ENCODE peak calls at places on chromosomes 12 and 14, in eight cellular contexts. U, G, P, F, O, A, I and V are unnamed samples.

GRCh38 chr12:93776581-93777018 is 99.4 kb downstream of the CRADD start:
- DNase-seq in U (no peak), G (no peak), P (peak), F (peak), O (no peak), A (no peak), I (no peak), V (no peak)

GRCh38 chr12:115920395-115921183 is 356.9 kb downstream of the MED13L start:
- DNase-seq in U (no peak), G (no peak), P (peak), F (no peak), O (no peak), A (no peak), I (no peak), V (no peak)

GRCh38 chr12:57868870-57869609 is 22.5 kb upstream of the CTDSP2 start:
- DNase-seq in U (peak), G (peak), P (no peak), F (no peak), O (no peak), A (no peak), I (no peak), V (no peak)

GRCh38 chr14:39060818-39061437 is 42.1 kb downstream of the SEC23A start:
- DNase-seq in U (no peak), G (no peak), P (no peak), F (no peak), O (no peak), A (no peak), I (no peak), V (no peak)

GRCh38 chr14:24734917-24735500 is 101.0 kb upstream of the GZMB start:
- DNase-seq in U (no peak), G (no peak), P (peak), F (peak), O (no peak), A (peak), I (peak), V (peak)

GRCh38 chr14:34078117-34078743 is 127.4 kb upstream of the EGLN3 start:
- DNase-seq in U (no peak), G (no peak), P (no peak), F (peak), O (no peak), A (peak), I (no peak), V (no peak)

GRCh38 chr14:61517861-61518802 is 177.2 kb upstream of the HIF1A start:
- DNase-seq in U (no peak), G (no peak), P (no peak), F (no peak), O (peak), A (no peak), I (no peak), V (peak)

GRCh38 chr12:121494093-121494787 is 86.6 kb downstream of the KDM2B start:
- DNase-seq in U (peak), G (no peak), P (peak), F (no peak), O (no peak), A (peak), I (peak), V (peak)

GRCh38 chr14:21087294-21088091 is 11.0 kb downstream of the ZNF219 start:
- DNase-seq in U (peak), G (no peak), P (peak), F (peak), O (no peak), A (no peak), I (peak), V (peak)

GRCh38 chr12:121858662-121859572 is at the start of gene HPD:
- DNase-seq in U (no peak), G (peak), P (peak), F (peak), O (peak), A (no peak), I (no peak), V (peak)

GRCh38 chr12:20807192-20808080 is 3.1 kb upstream of the SLCO1B3 start:
- DNase-seq in U (peak), G (no peak), P (no peak), F (no peak), O (no peak), A (no peak), I (no peak), V (no peak)

GRCh38 chr12:80946591-80946990 is 8.9 kb upstream of the LIN7A start:
- DNase-seq in U (no peak), G (no peak), P (peak), F (peak), O (no peak), A (no peak), I (no peak), V (no peak)

GRCh38 chr12:50536831-50537537 is 32.2 kb downstream of the DIP2B start:
- DNase-seq in U (no peak), G (no peak), P (no peak), F (no peak), O (no peak), A (no peak), I (no peak), V (no peak)
- H3K27ac ChIP-seq in U (no peak), G (no peak), P (no peak), F (no peak), O (no peak), A (peak), I (no peak), V (no peak)

DNA sequence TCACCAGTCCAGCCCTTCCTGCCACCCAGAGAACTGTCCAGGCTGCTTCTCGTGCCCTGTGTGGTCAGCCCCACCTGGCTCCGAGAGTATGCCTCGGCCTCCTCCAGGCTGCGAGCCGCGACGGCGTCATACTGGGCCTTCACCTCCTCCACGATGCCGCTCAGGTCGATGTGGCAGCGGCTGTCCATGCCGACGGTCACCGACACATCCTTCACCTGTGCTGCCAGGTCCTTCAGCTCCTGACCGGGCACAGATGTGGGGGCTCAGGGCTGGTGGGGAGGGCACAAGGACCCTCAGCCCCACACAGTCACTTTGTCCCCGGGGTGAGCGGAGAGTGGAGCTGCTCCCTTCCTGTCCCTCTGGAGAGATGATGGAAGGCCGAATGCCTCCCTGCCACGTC is 18.3 kb downstream of the KRT80 start:
- DNase-seq in U (peak), G (no peak), P (no peak), F (no peak), O (no peak), A (no peak), I (no peak), V (no peak)
- H3K27ac ChIP-seq in U (no peak), G (no peak), P (no peak), F (no peak), O (no peak), A (no peak), I (no peak), V (no peak)

GRCh38 chr12:6376965-6377666 is 1.8 kb upstream of the SCNN1A start:
- DNase-seq in U (no peak), G (peak), P (no peak), F (no peak), O (no peak), A (no peak), I (peak), V (peak)
- H3K27ac ChIP-seq in U (peak), G (peak), P (peak), F (no peak), O (no peak), A (no peak), I (no peak), V (peak)

GRCh38 chr14:104677506-104678332 is 11.7 kb upstream of the INF2 start:
- DNase-seq in U (peak), G (peak), P (peak), F (peak), O (peak), A (peak), I (peak), V (peak)

GRCh38 chr14:104678346-104678745 is 11.1 kb upstream of the INF2 start:
- DNase-seq in U (peak), G (peak), P (peak), F (no peak), O (no peak), A (peak), I (no peak), V (no peak)

GRCh38 chr14:104676694-104677505 is 12.5 kb upstream of the INF2 start:
- DNase-seq in U (peak), G (peak), P (no peak), F (no peak), O (peak), A (no peak), I (no peak), V (no peak)

GRCh38 chr14:104675447-104675846 is 14.0 kb upstream of the INF2 start:
- DNase-seq in U (no peak), G (no peak), P (no peak), F (no peak), O (no peak), A (no peak), I (no peak), V (no peak)

GRCh38 chr14:104676130-104676693 is 13.2 kb upstream of the INF2 start:
- DNase-seq in U (peak), G (no peak), P (no peak), F (no peak), O (no peak), A (no peak), I (no peak), V (no peak)
- H3K27ac ChIP-seq in U (no peak), G (no peak), P (no peak), F (no peak), O (no peak), A (no peak), I (no peak), V (no peak)

GRCh38 chr12:98646165-98646764 is 1.2 kb downstream of the APAF1 start:
- DNase-seq in U (no peak), G (no peak), P (peak), F (peak), O (no peak), A (peak), I (no peak), V (peak)

GRCh38 chr12:98645572-98646067 is 530 bp downstream of the APAF1 start:
- DNase-seq in U (no peak), G (no peak), P (no peak), F (no peak), O (no peak), A (peak), I (peak), V (peak)

GRCh38 chr12:98644433-98644711 is 216 bp downstream of the IKBIP start:
- DNase-seq in U (no peak), G (no peak), P (no peak), F (no peak), O (no peak), A (no peak), I (no peak), V (no peak)

GRCh38 chr12:98639526-98639925 is 5.1 kb downstream of the IKBIP start:
- DNase-seq in U (no peak), G (no peak), P (no peak), F (no peak), O (no peak), A (no peak), I (no peak), V (no peak)

GRCh38 chr12:98644712-98645571 is at the start of the genes APAF1 and IKBIP:
- DNase-seq in U (peak), G (peak), P (peak), F (peak), O (peak), A (peak), I (peak), V (peak)
- H3K27ac ChIP-seq in U (peak), G (peak), P (peak), F (peak), O (peak), A (peak), I (peak), V (peak)

GRCh38 chr12:8779281-8779680 is 43.1 kb upstream of the A2ML1 start:
- DNase-seq in U (no peak), G (no peak), P (no peak), F (no peak), O (no peak), A (no peak), I (no peak), V (no peak)

GRCh38 chr12:8780389-8780788 is 42.0 kb upstream of the A2ML1 start:
- DNase-seq in U (no peak), G (no peak), P (peak), F (peak), O (no peak), A (peak), I (peak), V (peak)

GRCh38 chr12:8781326-8781725 is 41.1 kb upstream of the A2ML1 start:
- DNase-seq in U (no peak), G (no peak), P (no peak), F (no peak), O (no peak), A (peak), I (no peak), V (no peak)

GRCh38 chr12:8784464-8784863 is 38.0 kb upstream of the A2ML1 start:
- DNase-seq in U (no peak), G (no peak), P (no peak), F (no peak), O (no peak), A (no peak), I (no peak), V (no peak)

GRCh38 chr12:8779862-8780261 is 42.6 kb upstream of the A2ML1 start:
- DNase-seq in U (no peak), G (no peak), P (no peak), F (no peak), O (no peak), A (no peak), I (no peak), V (no peak)
- H3K27ac ChIP-seq in U (no peak), G (peak), P (no peak), F (no peak), O (no peak), A (no peak), I (no peak), V (no peak)

DNA sequence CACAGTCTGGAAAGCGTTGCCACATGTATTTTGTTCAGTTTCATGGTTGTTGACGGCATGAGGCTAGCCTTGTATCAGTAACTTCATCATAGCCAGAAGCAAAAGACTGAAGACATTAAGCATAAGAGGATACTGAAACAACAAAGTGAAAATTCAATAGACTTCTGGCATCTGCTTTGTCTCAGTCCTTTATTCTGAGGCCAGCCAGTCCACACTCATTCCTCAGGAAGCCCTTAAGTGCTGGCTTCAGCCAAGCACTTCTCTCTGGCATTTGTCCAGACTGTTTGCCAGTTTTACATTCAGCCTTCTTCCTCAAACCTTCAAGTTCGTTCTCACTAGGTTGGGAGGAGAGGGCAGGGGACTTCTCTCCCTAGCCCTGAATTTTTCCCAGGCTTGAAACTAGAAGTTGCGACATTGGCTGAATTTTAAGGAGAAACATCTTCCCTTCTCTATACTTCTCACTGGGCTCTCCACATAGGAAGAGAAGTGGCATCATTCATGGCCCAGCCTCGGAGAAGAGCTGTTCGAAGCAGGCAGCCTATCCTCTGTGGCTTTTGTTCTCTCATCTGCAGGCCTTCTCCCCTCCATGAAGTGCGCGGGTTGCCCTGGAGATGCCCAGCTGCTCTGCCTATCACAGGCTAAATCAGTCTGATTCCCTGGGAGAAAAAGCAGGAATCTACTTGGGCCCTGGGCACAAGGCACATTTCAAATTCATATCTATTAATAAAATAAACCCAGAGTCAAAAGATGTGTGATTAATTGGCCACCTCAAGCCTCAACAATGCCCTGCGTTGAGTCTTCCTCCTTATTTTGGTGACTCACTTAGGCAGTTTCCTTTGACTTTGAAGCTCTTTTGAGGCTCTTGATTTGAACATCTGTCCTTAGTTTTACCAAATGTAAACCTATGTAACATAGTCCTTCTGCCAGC is 130.9 kb upstream of the PLEKHA5 start:
- DNase-seq in U (no peak), G (no peak), P (peak), F (peak), O (no peak), A (no peak), I (no peak), V (no peak)
- H3K27ac ChIP-seq in U (no peak), G (no peak), P (no peak), F (peak), O (no peak), A (no peak), I (no peak), V (no peak)

GRCh38 chr12:53751336-53752191 is at the start of gene CISTR:
- DNase-seq in U (peak), G (peak), P (no peak), F (no peak), O (no peak), A (no peak), I (peak), V (no peak)
- H3K27ac ChIP-seq in U (no peak), G (no peak), P (no peak), F (no peak), O (no peak), A (no peak), I (no peak), V (no peak)

GRCh38 chr12:29742646-29743045 is 41.1 kb downstream of the TMTC1 start:
- DNase-seq in U (no peak), G (no peak), P (no peak), F (no peak), O (no peak), A (no peak), I (no peak), V (no peak)

GRCh38 chr12:29743072-29743471 is 40.7 kb downstream of the TMTC1 start:
- DNase-seq in U (no peak), G (no peak), P (no peak), F (no peak), O (no peak), A (no peak), I (no peak), V (no peak)

GRCh38 chr12:29739279-29739991 is 44.3 kb downstream of the TMTC1 start:
- DNase-seq in U (no peak), G (no peak), P (peak), F (peak), O (no peak), A (no peak), I (no peak), V (no peak)

GRCh38 chr12:29743801-29744200 is 39.9 kb downstream of the TMTC1 start:
- DNase-seq in U (no peak), G (no peak), P (peak), F (peak), O (no peak), A (no peak), I (no peak), V (no peak)

DNA sequence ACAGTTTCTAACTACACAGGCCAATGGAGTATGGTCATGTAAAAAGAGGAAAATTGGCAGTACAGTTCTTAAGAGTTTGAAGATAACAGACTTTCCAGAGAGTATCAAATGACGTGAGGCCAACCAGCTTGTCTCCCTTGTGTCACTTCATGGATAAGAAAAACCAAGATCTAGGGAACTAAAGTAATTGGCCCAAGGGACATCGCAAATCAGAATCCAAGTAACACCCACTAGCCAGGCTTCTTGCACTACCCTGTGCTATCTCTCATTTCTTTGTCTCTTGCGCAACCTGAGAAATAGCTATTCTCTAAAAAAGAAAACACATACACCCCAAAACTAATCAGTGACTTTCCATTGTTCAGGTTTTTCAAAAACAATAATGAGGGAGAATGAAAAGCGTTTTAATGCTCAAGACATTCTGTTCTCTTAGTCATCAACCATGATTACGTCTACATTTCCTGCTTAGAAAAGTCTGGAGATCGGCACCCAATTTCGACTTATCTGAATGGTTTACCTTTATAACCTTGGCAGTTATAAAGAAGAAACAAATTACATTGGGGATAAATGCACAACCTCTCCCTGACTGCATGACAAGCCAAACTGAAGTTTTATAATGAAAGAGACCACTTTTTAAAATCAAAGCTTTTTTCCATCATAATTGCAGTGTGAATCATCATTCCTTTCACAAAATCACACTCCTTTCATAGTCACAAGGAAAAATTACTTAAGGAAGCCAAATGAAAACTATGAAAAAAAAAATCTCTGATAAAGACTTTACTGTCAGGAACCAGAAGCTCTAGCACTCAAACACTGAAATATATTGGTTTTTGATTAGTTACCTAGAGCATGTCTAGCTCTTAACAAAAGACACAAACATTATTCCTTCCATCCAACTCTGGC is 42.1 kb downstream of the TMTC1 start:
- DNase-seq in U (no peak), G (no peak), P (peak), F (peak), O (no peak), A (no peak), I (no peak), V (no peak)
- H3K27ac ChIP-seq in U (peak), G (peak), P (peak), F (peak), O (no peak), A (no peak), I (no peak), V (peak)

GRCh38 chr12:109461846-109462766 is 15.0 kb downstream of the KCTD10 start:
- DNase-seq in U (peak), G (peak), P (peak), F (peak), O (no peak), A (peak), I (no peak), V (peak)
- H3K27ac ChIP-seq in U (peak), G (peak), P (peak), F (peak), O (peak), A (peak), I (no peak), V (peak)